ENCODE peak calls at places on chromosomes 11 and 22, in four cellular contexts. H is fibroblast of pulmonary artery, T is Calu3, R is tibial nerve. J is an unnamed sample.

GRCh38 chr11:35477871-35478270 is 47.5 kb downstream of the PAMR1 start:
- DNase-seq in H (no peak), T (no peak), R (no peak), J (no peak)

GRCh38 chr11:68118753-68119448 is 2.3 kb downstream of the CHKA start:
- DNase-seq in H (no peak), R (no peak), T (no peak), J (no peak)

GRCh38 chr22:21032037-21032842 is at the start of gene SLC7A4:
- DNase-seq in R (no peak), H (no peak), T (no peak), J (peak)

GRCh38 chr11:8652140-8652539 is 30.3 kb downstream of the TRIM66 start:
- DNase-seq in T (no peak), R (no peak), H (peak), J (no peak)

GRCh38 chr11:63942803-63943202 is 4.0 kb downstream of the NAA40 start:
- DNase-seq in R (no peak), T (no peak), H (no peak), J (no peak)

GRCh38 chr22:47301820-47302475 is 539.5 kb downstream of the TBC1D22A start:
- DNase-seq in H (no peak), R (no peak), T (no peak), J (no peak)

GRCh38 chr11:116690623-116691022 is 82.2 kb downstream of the BUD13 start:
- DNase-seq in T (no peak), R (no peak), H (no peak), J (no peak)

GRCh38 chr22:34804588-34804987 is 261.4 kb upstream of the ISX start:
- DNase-seq in H (no peak), T (no peak), R (no peak), J (no peak)

GRCh38 chr22:39135092-39135896 is 17.2 kb downstream of the CBX7 start:
- DNase-seq in H (peak), T (peak), R (no peak), J (peak)

GRCh38 chr11:46249103-46249942 is 28.1 kb upstream of the CREB3L1 start:
- DNase-seq in T (no peak), R (no peak), H (peak), J (no peak)

GRCh38 chr11:133239530-133239929 is 292.8 kb downstream of the OPCML start:
- DNase-seq in T (no peak), R (no peak), H (no peak), J (no peak)

GRCh38 chr22:43421914-43422615 is 10.3 kb downstream of the MPPED1 start:
- DNase-seq in T (no peak), R (no peak), H (no peak), J (no peak)

GRCh38 chr11:83666149-83666548 is 380.0 kb upstream of the CCDC90B start:
- DNase-seq in H (no peak), T (no peak), R (no peak), J (no peak)

GRCh38 chr11:123469089-123469488 is 39.0 kb downstream of the GRAMD1B start:
- DNase-seq in H (peak), R (no peak), T (no peak), J (no peak)

GRCh38 chr11:17810736-17811135 is 76.2 kb downstream of the KCNC1 start:
- DNase-seq in H (peak), R (no peak), T (no peak), J (peak)

GRCh38 chr11:124758355-124759267 is 3.5 kb downstream of the ESAM start:
- DNase-seq in R (no peak), T (peak), H (peak), J (peak)

GRCh38 chr11:203945-204586 is 3.1 kb downstream of the BET1L start:
- DNase-seq in T (no peak), R (no peak), H (no peak), J (no peak)

GRCh38 chr11:70176940-70177689 is 26.0 kb upstream of the FADD start:
- DNase-seq in R (no peak), T (peak), H (no peak), J (peak)

GRCh38 chr11:67010296-67010905 is 12.5 kb upstream of the SYT12 start:
- DNase-seq in T (no peak), H (no peak), R (no peak), J (no peak)

GRCh38 chr11:37502202-37502601 is 904.2 kb upstream of the RAG2 start:
- DNase-seq in T (no peak), H (peak), R (no peak), J (no peak)

GRCh38 chr22:28141614-28142013 is 222.6 kb upstream of the PITPNB start:
- DNase-seq in R (no peak), H (peak), T (no peak), J (no peak)

GRCh38 chr11:34345012-34345804 is 12.6 kb downstream of the ABTB2 start:
- DNase-seq in R (peak), H (peak), T (peak), J (no peak)

GRCh38 chr11:100769617-100770016 is 82.5 kb downstream of the ARHGAP42 start:
- DNase-seq in T (no peak), R (no peak), H (no peak), J (no peak)

GRCh38 chr11:35144103-35144741 is 5.3 kb downstream of the CD44 start:
- DNase-seq in T (peak), H (peak), R (no peak), J (no peak)

GRCh38 chr11:61075891-61076290 is 26.4 kb upstream of the CD5 start:
- DNase-seq in R (no peak), H (peak), T (peak), J (no peak)

GRCh38 chr22:30871391-30872281 is 96.9 kb downstream of the MORC2 start:
- DNase-seq in R (no peak), H (no peak), T (no peak), J (no peak)

GRCh38 chr11:26792956-26793355 is 71.1 kb upstream of the SLC5A12 start:
- DNase-seq in R (no peak), T (no peak), H (no peak), J (no peak)

GRCh38 chr11:59573216-59573615 is 42.4 kb downstream of the OSBP start:
- DNase-seq in H (peak), T (no peak), R (no peak), J (no peak)

GRCh38 chr11:35160248-35160820 is 21.4 kb downstream of the CD44 start:
- DNase-seq in T (no peak), R (no peak), H (no peak), J (no peak)

GRCh38 chr11:126284829-126285228 is 1.9 kb downstream of the TIRAP start:
- DNase-seq in H (peak), R (no peak), T (peak), J (no peak)

GRCh38 chr11:259374-259773 is 18.8 kb upstream of the NLRP6 start:
- DNase-seq in T (no peak), H (no peak), R (no peak), J (no peak)

GRCh38 chr11:64036081-64037026 is 623 bp downstream of the FLRT1 start:
- DNase-seq in T (no peak), H (peak), R (no peak), J (peak)

GRCh38 chr11:10004526-10005113 is 289.4 kb downstream of the SBF2 start:
- DNase-seq in R (no peak), H (no peak), T (no peak), J (no peak)

GRCh38 chr11:10005955-10006525 is 288.0 kb downstream of the SBF2 start:
- DNase-seq in R (no peak), H (no peak), T (no peak), J (no peak)

GRCh38 chr11:10002221-10002620 is 291.8 kb downstream of the SBF2 start:
- DNase-seq in H (no peak), R (no peak), T (no peak), J (no peak)
- TF ChIP-seq CTCF in H (no peak), R (no peak), T (no peak), J (no peak)

GRCh38 chr11:65433657-65434056 is 11.1 kb downstream of the NEAT1 start:
- DNase-seq in H (peak), T (no peak), R (peak), J (no peak)

GRCh38 chr11:65432133-65432650 is 9.6 kb downstream of the NEAT1 start:
- DNase-seq in H (peak), T (no peak), R (no peak), J (no peak)

GRCh38 chr11:65431452-65432132 is 9.0 kb downstream of the NEAT1 start:
- DNase-seq in R (no peak), H (peak), T (no peak), J (no peak)

GRCh38 chr11:65434057-65434666 is 11.6 kb downstream of the NEAT1 start:
- DNase-seq in T (no peak), R (no peak), H (peak), J (no peak)

DNA sequence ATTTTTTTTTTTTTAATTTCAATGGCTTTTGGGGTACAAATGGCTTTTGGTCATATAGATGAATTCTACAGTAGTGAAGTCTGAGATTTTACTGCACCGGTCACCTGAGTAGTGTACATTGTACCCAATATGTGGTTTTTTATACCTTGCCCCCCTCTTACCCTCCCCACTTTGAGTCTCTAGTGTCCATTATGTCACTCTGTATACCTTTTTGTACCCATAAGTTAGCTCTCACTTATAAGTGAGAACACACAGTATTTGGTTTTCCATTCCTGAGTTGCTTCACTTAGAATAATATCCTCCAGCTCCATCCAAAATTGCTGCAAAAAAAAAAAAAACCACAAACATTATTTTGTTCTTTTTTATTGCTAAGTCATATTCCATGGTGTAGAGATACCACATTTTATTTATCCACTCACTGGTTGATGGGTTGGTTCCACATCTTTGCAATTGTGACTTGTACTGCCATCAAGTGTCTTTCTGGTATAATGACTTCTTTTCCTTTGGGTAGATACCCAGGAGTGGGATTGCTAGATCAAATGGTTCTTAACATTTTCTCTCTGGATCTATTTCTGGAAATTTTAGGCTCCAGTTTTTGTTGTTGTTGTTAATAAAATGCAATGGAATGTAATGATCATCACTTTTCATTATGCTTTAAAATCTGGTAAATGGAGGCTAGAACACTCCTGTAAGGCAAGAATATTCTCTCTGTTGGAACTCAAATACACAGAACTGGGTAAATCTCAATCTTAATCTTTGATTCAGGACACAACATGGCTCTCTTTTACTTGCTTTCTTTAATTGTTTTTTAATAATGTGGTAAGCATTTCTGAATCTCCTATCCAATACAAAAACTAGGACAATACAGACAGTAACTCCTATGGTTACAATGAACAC is 10.3 kb downstream of the NEAT1 start:
- DNase-seq in H (peak), R (no peak), T (no peak), J (no peak)
- TF ChIP-seq CTCF in H (peak), R (peak), T (no peak), J (no peak)

DNA sequence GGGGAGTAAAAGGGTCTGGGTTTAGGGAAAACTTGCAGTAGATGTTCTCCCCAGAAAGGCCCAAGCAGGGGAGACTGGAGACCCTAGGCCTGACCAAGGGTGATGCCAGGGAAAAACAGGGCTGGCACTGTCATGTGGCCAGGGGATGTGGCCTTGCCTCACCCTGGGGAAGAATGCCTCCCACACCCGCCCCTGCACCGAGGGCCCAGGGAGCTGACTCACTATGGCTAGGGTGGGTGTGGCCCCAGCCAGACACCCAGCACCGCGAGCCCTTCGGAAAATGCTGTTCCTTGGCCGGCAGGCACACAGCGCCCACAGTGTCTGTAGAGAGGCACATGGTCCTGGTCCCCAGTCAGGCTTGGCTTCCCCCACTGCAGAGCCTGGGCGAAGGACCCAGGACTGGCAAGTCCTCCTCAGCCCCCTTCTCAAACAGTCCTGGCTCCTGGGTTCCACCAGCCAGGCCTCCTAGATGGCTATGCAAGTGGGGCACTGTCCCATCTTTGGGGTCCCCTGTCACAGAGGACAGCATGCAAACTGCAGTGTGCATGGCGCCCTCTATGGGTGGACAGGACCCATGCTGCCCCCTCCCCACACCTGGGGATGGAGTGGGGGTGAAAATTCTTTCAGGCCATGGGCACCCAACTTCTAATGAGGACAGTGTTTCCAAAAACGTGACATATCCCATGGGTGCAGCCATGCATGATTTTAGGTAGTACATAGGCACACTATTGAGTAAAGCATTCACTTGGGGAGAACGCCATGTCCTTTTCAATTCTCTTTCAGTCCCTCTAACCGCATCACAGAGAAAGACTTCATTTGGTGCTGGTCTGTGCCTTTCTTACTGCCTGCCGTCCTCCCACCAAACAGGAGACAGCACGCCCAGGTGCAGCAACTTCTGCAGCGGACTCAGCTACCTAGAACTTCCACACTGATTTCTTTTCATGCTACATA is 15.2 kb downstream of the TMPRSS5 start:
- DNase-seq in H (peak), R (peak), T (peak), J (peak)
- TF ChIP-seq CTCF in H (peak), R (peak), T (peak), J (peak)

GRCh38 chr22:48627966-48628365 is 1199.7 kb downstream of the BRD1 start:
- DNase-seq in T (no peak), R (no peak), H (no peak), J (no peak)
- TF ChIP-seq CTCF in T (no peak), R (no peak), H (no peak), J (no peak)

DNA sequence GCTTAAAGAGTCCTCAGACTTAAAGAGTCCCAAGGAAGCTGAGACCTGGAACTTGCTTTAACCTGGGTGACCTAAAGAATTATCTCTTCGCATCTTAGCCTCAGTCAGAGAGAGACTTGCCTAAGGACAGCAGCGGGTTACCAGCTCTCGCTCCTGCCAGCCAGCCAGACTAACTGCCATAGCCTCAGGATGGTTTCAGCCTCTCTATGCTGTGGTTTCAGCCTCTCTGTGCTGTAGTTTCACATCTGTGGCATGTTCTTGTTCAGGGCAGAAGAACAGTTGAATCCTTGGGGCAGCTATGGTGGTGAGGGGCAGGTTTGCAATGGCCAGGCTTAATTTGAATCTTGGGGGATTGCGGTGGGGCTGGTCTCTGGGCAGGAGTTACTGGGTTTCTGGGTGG is 2.3 kb downstream of the FRMD8 start:
- DNase-seq in T (no peak), R (no peak), H (no peak), J (no peak)
- TF ChIP-seq CTCF in T (no peak), R (no peak), H (no peak), J (no peak)

J was measured in nephron progenitor cell.